ENCODE peak calls at places on chromosomes 2 and 18, in nine cellular contexts. E is PC-9, W is A549, F is HepG2, K is OCI-LY7, N is SK-N-SH, C is H9, A is GM23248, Y is IMR-90. J is an unnamed sample.
A peak's percentile ranks its signal among the peaks of the same experiment; 100 is the strongest.

GRCh38 chr2:69241039-69241586 is 145.9 kb downstream of the GFPT1 start:
- DNase-seq in E (no peak), W (no peak), F (no peak), K (no peak), N (no peak), C (no peak), A (no peak), Y (no peak), J (no peak)

GRCh38 chr2:172293952-172294351 is 133.4 kb upstream of the ITGA6 start:
- DNase-seq in E (peak; percentile 60), W (no peak), F (no peak), K (no peak), N (peak; percentile 25), C (no peak), A (peak; percentile 49), Y (peak; percentile 62), J (no peak)

GRCh38 chr2:166211079-166211478 is 83.3 kb upstream of the SCN1A start:
- DNase-seq in E (no peak), W (no peak), F (no peak), K (no peak), N (no peak), C (no peak), A (no peak), Y (no peak), J (no peak)

GRCh38 chr2:111900859-111901258 is 2.5 kb downstream of the MERTK start:
- DNase-seq in E (peak; percentile 21), W (peak; percentile 22), F (peak; percentile 58), K (peak; percentile 32), N (peak; percentile 42), C (no peak), A (peak; percentile 60), Y (peak; percentile 38), J (peak; percentile 51)

GRCh38 chr2:220276736-220277444 is 649.5 kb downstream of the SLC4A3 start:
- DNase-seq in E (no peak), W (no peak), F (no peak), K (no peak), N (no peak), C (no peak), A (peak; percentile 80), Y (peak; percentile 49), J (no peak)

GRCh38 chr2:73830871-73831401 is 2.2 kb downstream of the STAMBP start:
- DNase-seq in E (no peak), W (no peak), F (no peak), K (no peak), N (no peak), C (no peak), A (peak; percentile 91), Y (peak; percentile 91), J (no peak)

GRCh38 chr2:200310545-200310971 is 4.1 kb downstream of the SPATS2L start:
- DNase-seq in E (no peak), W (no peak), F (no peak), K (no peak), N (no peak), C (no peak), A (peak; percentile 58), Y (peak; percentile 74), J (no peak)

GRCh38 chr2:128618642-128619041 is 300.0 kb upstream of the HS6ST1 start:
- DNase-seq in E (no peak), W (no peak), F (no peak), K (no peak), N (no peak), C (no peak), A (no peak), Y (no peak), J (no peak)

GRCh38 chr18:54946149-54946581 is 13.1 kb downstream of the CCDC68 start:
- DNase-seq in E (peak; percentile 17), W (no peak), F (peak; percentile 93), K (no peak), N (no peak), C (no peak), A (peak; percentile 5), Y (peak; percentile 33), J (no peak)

GRCh38 chr2:236568922-236569592 is 568 bp upstream of the ACKR3 start:
- DNase-seq in E (no peak), W (no peak), F (no peak), K (no peak), N (no peak), C (no peak), A (no peak), Y (no peak), J (no peak)
- H3K4me2 ChIP-seq in E (peak overlapping the region; percentile 86), W (peak overlapping the region; percentile 73), F (peak overlapping the region; percentile 47), K (peak overlapping the region; percentile 81), N (peak overlapping the region; percentile 19), C (peak overlapping the region; percentile 71), A (peak overlapping the region; percentile 77), Y (no peak overlapping the region), J (peak overlapping the region; percentile 71)

GRCh38 chr2:137964066-137964858 is at the start of gene HNMT:
- DNase-seq in E (peak; percentile 41), W (peak; percentile 7), F (peak; percentile 100), K (no peak), N (peak; percentile 59), C (peak; percentile 52), A (peak; percentile 59), Y (peak; percentile 55), J (peak; percentile 55)
- H3K4me2 ChIP-seq in E (peak within 1 kb of the TSS; percentile 89), W (peak within 1 kb of the TSS; percentile 66), F (peak within 1 kb of the TSS; percentile 92), K (no peak within 1 kb of the TSS), N (peak within 1 kb of the TSS; percentile 54), C (peak within 1 kb of the TSS; percentile 58), A (peak within 1 kb of the TSS; percentile 95), Y (peak within 1 kb of the TSS; percentile 98), J (peak within 1 kb of the TSS; percentile 46)

DNA sequence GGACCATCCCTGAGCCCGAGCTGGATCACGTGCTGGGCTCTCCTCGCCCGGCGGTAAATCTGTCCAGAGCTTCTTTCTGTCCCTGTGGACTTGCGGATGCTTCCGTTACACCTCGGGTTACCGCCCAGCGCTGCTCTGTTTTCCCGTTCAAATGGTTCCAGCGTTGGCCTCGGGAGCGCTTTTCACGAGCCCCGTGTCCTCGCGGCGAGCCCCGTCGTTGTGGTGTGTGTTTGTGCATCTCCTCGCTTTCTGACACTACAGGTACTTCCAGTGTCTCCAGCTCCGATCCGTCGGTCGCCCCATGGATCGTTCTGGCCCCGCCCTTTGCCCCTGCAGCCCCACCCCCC is 77.4 kb downstream of the RTP5 start:
- DNase-seq in E (no peak), W (no peak), F (no peak), K (no peak), N (no peak), C (no peak), A (no peak), Y (no peak), J (no peak)
- H3K4me2 ChIP-seq in E (no peak overlapping the region), W (no peak overlapping the region), F (peak overlapping the region; percentile 48), K (no peak overlapping the region), N (no peak overlapping the region), C (peak overlapping the region; percentile 9), A (no peak overlapping the region), Y (no peak overlapping the region), J (no peak overlapping the region)

DNA sequence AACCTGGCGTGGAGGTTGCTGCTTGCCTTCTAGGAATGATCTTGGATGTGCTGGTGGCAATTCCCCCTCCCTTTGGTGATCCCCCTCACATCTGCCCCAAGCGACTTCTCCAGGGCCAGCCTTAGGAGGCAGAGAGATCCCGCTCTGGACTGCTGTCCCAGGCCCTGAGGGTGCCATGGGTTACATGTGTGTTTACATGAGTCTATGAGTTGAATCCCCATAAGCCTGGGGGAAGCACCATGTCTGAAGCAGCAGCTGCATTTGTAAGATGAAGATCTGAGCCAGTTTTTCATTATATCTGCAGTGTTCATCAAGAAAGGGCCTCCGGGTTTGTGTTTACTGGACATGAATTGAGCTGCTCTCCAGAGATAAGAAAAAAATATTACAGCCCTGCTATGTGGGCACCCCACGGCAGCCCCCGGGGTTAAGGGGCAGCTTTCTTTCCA is 46.1 kb downstream of the MRPS5 start:
- DNase-seq in E (no peak), W (no peak), F (no peak), K (no peak), N (peak; percentile 39), C (no peak), A (no peak), Y (no peak), J (no peak)
- H3K4me2 ChIP-seq in E (no peak overlapping the region), W (no peak overlapping the region), F (peak overlapping the region; percentile 84), K (no peak overlapping the region), N (no peak overlapping the region), C (no peak overlapping the region), A (no peak overlapping the region), Y (no peak overlapping the region), J (no peak overlapping the region)

DNA sequence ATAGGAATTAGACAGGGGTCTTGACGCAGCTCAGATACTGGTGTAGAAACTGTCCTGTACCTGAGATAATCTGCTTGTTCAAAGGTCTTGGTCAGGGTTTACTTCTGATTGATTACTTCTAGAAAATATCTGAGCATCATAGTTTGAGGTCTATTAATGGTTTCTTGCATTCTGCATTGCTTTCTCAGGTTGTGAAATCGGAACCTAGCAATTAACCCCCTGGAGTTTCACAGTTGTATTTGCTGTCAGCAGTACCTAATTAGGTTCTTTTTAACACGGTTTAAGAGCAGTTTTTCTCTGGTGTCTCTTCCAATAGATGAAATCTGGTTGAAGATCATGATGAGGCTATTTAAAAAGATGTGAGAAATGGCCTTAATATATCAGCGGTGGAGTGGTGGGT is 428.6 kb upstream of the SYT4 start:
- DNase-seq in E (no peak), W (no peak), F (no peak), K (no peak), N (no peak), C (no peak), A (no peak), Y (no peak), J (peak; percentile 41)
- H3K4me2 ChIP-seq in E (no peak overlapping the region), W (no peak overlapping the region), F (no peak overlapping the region), K (no peak overlapping the region), N (no peak overlapping the region), C (no peak overlapping the region), A (no peak overlapping the region), Y (no peak overlapping the region), J (peak overlapping the region; percentile 26)

GRCh38 chr2:241842620-241843211 is 16.0 kb downstream of the PDCD1 start:
- DNase-seq in E (no peak), W (no peak), F (no peak), K (no peak), N (peak; percentile 28), C (peak; percentile 32), A (no peak), Y (no peak), J (no peak)
- H3K4me2 ChIP-seq in E (no peak overlapping the region), W (no peak overlapping the region), F (peak overlapping the region; percentile 67), K (no peak overlapping the region), N (no peak overlapping the region), C (peak overlapping the region; percentile 6), A (no peak overlapping the region), Y (no peak overlapping the region), J (no peak overlapping the region)

J was measured in neural progenitor cell.